ENCODE peak calls at places on chromosomes 2 and 18, in five cellular contexts. C is bronchial epithelial cell, Y is PC-9, E is brain microvascular endothelial cell, B is B cell. P is an unnamed sample.

GRCh38 chr2:158518083-158518482 is 61.3 kb downstream of the PKP4 start:
- DNase-seq in C (peak), Y (no peak), E (no peak), B (no peak), P (no peak)

GRCh38 chr2:37561615-37562569 is 109.5 kb downstream of the CDC42EP3 start:
- DNase-seq in C (peak), Y (peak), E (peak), B (no peak), P (no peak)

GRCh38 chr2:98807221-98807620 is 76.3 kb upstream of the MGAT4A start:
- DNase-seq in C (peak), Y (no peak), E (no peak), B (no peak), P (no peak)

GRCh38 chr18:78390348-78390929 is 589.2 kb upstream of the SALL3 start:
- DNase-seq in C (no peak), Y (no peak), E (no peak), B (no peak), P (no peak)

GRCh38 chr2:165610591-165611029 is 141.1 kb downstream of the CSRNP3 start:
- DNase-seq in C (no peak), Y (no peak), E (no peak), B (no peak), P (no peak)

GRCh38 chr2:85907671-85908157 is 18.9 kb upstream of the ST3GAL5 start:
- DNase-seq in C (peak), Y (no peak), E (no peak), B (no peak), P (no peak)

GRCh38 chr2:100242891-100243670 is 79.2 kb downstream of the LONRF2 start:
- DNase-seq in C (peak), Y (no peak), E (peak), B (peak), P (peak)

GRCh38 chr2:70977605-70978205 is 725 bp upstream of the ANKRD53 start:
- DNase-seq in C (peak), Y (peak), E (peak), B (peak), P (no peak)

GRCh38 chr2:223199531-223200506 is 147.8 kb downstream of the KCNE4 start:
- DNase-seq in C (no peak), Y (no peak), E (no peak), B (no peak), P (no peak)

GRCh38 chr2:15212249-15212648 is 348.9 kb downstream of the NBAS start:
- DNase-seq in C (no peak), Y (no peak), E (no peak), B (no peak), P (no peak)

GRCh38 chr18:50879302-50880107 is 587 bp downstream of the ME2 start:
- DNase-seq in C (peak), Y (peak), E (peak), B (peak), P (no peak)

GRCh38 chr18:5294113-5294617 is 1.4 kb downstream of the ZBTB14 start:
- DNase-seq in C (no peak), Y (no peak), E (no peak), B (no peak), P (peak)

GRCh38 chr2:239223029-239223329 is 177.8 kb downstream of the HDAC4 start:
- DNase-seq in C (no peak), Y (no peak), E (no peak), B (no peak), P (no peak)

GRCh38 chr18:51478908-51479307 is 281.4 kb upstream of the MEX3C start:
- DNase-seq in C (no peak), Y (no peak), E (no peak), B (no peak), P (no peak)

GRCh38 chr2:218873359-218874194 is 7.1 kb upstream of the WNT10A start:
- DNase-seq in C (no peak), Y (no peak), E (no peak), B (peak), P (peak)

GRCh38 chr2:36889782-36890181 is 76.6 kb downstream of the STRN start:
- DNase-seq in C (peak), Y (peak), E (peak), B (no peak), P (no peak)

GRCh38 chr18:47915229-47915628 is 15.2 kb downstream of the SMAD2 start:
- DNase-seq in C (peak), Y (no peak), E (no peak), B (no peak), P (no peak)

GRCh38 chr2:30608643-30609042 is 161.6 kb downstream of the LCLAT1 start:
- DNase-seq in C (no peak), Y (no peak), E (no peak), B (no peak), P (no peak)

GRCh38 chr18:43970656-43971055 is 693.4 kb upstream of the SYT4 start:
- DNase-seq in C (peak), Y (no peak), E (peak), B (no peak), P (no peak)

GRCh38 chr2:122300758-122301157 is 545.3 kb downstream of the TSN start:
- DNase-seq in C (no peak), Y (peak), E (no peak), B (no peak), P (no peak)

GRCh38 chr18:60413944-60414547 is 41.5 kb upstream of the MC4R start:
- DNase-seq in C (peak), Y (no peak), E (no peak), B (peak), P (peak)

GRCh38 chr2:160582481-160583161 is 89.0 kb upstream of the RBMS1 start:
- DNase-seq in C (no peak), Y (peak), E (peak), B (no peak), P (peak)

DNA sequence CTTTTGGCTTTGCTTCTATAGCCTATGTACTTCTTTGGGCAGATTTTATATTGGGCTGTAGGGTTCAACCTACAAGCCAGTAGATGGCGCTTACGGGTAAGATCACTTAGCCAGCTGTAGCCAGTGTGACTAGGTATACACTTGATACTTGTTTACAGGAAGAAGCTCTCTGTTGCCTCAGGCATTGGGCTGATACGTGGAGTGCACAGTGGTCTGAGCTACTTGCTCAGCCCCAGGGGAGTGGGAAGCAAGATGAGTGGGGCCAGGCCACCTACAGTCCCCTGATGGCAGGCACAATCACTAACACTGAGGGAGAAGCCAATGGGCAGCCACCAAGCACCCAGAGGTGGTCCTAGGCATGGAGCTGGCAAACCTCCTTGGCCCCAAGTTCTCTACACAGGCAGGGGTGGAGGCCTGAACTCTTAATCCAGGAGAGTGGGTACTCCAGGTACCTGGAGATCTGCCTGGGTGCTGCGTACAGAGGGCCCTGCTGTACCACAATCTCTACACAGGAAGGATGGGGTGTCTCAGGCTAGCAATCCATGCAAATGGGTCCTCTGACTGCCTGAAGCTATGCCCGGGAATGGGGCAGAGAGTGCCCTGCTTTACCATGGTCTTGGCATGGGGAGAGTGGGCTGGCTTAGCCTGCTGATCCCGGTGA is 122.2 kb downstream of the NCOA1 start:
- DNase-seq in C (peak), Y (peak), E (peak), B (peak), P (no peak)
- TF ChIP-seq CTCF in C (peak), Y (peak), E (peak), B (no peak), P (no peak)

DNA sequence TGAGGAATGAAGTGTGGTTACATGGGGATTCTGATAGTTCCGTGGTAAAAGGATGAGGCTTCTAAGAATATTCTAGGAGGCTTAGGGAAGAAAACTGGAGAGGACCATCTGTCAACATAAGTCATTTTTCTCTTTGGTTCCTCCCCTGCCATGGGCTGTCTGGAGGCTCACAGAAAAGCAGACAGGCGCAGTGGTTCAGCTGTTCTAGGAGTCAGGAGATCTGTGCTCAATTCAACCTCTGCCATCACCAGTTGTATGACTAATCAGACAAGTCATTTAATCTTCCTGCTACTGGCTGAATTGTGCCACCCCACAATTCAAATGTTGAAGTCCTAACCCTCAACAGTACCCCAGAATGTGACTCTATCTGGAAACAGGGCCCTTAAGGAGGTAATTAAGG is 36.4 kb downstream of the ADAM17 start:
- DNase-seq in C (peak), Y (no peak), E (peak), B (no peak), P (no peak)
- TF ChIP-seq CTCF in C (no peak), Y (no peak), E (no peak), B (no peak), P (no peak)

DNA sequence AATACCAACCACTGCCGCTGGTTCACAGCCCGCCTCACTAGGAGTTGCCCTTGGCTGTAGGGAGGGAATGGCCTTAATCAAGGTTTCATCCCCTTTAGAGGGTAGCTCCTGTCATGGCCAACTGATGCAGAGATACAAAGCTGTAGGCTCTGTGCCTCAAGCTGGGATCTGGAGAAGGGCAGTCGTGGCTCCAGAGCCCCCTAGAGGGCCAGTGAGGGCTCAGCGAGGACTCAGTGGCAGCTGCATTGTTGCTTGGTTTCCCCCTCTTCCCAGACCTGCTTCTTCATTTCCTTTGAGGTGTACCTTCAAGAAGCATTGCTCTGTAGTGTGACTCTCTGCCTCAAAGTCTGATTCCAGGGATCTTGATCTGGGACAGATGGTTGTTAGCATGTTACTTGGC is 302.1 kb downstream of the LPIN1 start:
- DNase-seq in C (no peak), Y (no peak), E (no peak), B (no peak), P (peak)
- TF ChIP-seq CTCF in C (no peak), Y (no peak), E (peak), B (no peak), P (peak)

DNA sequence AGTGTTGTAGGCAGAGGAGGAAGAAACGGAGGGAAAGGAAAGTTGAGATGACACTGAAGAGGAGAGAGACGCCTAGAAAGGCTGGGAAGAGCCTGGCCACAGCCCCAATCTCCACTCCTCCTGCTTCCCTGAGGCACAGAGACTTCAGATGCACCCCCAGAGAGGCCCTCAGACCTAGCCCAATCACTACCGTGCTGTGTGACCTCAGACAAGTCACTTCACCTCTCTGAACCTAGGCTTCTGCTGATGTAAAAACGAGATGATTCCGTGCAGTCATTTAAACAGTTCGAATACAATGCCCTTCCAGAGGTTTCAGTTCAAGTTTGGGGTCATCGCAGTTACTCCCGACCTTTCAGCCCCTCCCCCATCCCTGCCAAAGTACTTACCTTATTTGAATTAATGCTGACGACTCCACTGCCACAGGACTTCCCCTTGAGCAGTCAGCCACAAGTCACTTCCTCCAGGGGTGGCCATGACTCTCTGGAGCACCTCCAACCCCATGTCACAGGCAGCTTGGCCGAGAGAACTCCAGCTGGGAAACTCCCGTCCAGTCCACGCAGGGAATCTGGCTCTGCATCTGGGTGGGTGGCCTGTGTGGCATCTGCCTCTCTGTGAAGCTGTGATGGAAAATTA is 105.2 kb upstream of the ID2 start:
- DNase-seq in C (no peak), Y (peak), E (no peak), B (peak), P (no peak)
- TF ChIP-seq CTCF in C (no peak), Y (no peak), E (no peak), B (no peak), P (no peak)

GRCh38 chr18:62637403-62637802 is 77.9 kb upstream of the PHLPP1 start:
- DNase-seq in C (peak), Y (no peak), E (no peak), B (no peak), P (no peak)

GRCh38 chr18:62632788-62633455 is 82.4 kb upstream of the PHLPP1 start:
- DNase-seq in C (no peak), Y (no peak), E (no peak), B (no peak), P (no peak)

GRCh38 chr18:62634991-62635630 is 80.2 kb upstream of the PHLPP1 start:
- DNase-seq in C (peak), Y (peak), E (no peak), B (no peak), P (no peak)

GRCh38 chr18:62634471-62634870 is 80.9 kb upstream of the PHLPP1 start:
- DNase-seq in C (no peak), Y (no peak), E (no peak), B (no peak), P (no peak)

DNA sequence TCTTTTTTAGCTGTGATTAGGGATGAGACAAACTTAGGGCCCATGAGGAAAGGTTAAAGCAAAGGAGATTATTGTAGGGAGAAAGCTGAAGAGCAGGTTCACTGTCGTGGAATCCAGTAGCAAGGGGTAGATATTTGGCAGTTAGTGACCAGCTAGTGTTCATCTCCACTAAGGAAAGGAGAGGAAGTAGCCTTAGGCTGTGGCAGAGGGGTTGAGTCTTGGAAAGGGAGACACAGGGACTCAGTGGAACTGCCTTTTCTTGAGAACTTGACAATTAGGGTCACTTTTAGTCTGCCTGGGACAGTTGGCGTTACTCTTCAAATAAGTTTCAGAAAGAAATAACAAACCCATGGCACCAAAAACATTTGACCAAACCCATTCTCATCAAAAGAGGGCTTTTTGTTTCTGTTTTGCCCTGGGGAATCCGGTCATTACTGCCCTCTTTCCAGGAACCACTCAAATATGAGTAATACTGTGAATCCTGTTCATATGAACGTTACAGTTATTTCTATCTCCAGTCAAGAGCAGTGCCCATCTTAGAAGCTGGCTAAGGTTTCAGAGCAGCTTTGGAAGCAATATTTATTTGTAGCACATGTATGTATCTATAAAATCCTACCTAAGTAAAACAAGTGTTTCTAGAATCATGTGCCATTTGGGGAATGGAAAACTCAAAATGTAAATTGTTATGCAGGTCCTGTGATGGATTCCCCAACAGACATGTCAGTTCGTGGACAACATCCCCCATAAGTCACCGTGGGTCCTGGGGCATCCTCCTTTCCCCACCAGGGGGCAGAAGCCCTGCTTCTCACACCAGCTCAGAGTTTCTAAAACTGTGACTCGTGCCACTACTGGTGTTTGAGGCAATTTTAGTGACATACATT is 77.3 kb upstream of the PHLPP1 start:
- DNase-seq in C (peak), Y (no peak), E (peak), B (peak), P (no peak)
- TF ChIP-seq CTCF in C (peak), Y (peak), E (peak), B (peak), P (peak)

GRCh38 chr18:32442575-32442974 is 28.1 kb downstream of the GAREM1 start:
- DNase-seq in C (no peak), Y (no peak), E (no peak), B (no peak), P (no peak)

GRCh38 chr18:32439241-32439640 is 31.4 kb downstream of the GAREM1 start:
- DNase-seq in C (no peak), Y (no peak), E (no peak), B (no peak), P (no peak)

GRCh38 chr18:32439802-32440201 is 30.9 kb downstream of the GAREM1 start:
- DNase-seq in C (peak), Y (no peak), E (no peak), B (no peak), P (no peak)

GRCh38 chr18:32441536-32441935 is 29.1 kb downstream of the GAREM1 start:
- DNase-seq in C (peak), Y (no peak), E (no peak), B (no peak), P (no peak)

DNA sequence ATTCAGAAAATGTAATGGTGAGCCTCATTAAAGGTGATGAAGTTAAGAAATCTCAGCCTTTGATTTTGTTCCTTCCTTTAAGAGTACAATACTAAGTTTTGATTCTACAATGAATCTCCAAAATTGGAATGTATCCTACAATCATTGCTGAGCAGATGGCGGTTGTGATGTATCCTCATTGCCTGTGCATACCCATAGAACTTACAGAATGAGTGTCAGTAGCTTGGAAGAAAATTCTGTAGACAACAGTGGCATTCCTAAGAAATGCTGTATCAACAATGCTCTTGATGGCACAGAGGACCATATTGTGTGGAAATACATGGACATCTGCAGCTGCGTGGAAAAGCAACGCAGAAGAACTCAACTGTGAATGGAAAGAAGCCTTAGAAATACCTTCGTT is 30.2 kb downstream of the GAREM1 start:
- DNase-seq in C (no peak), Y (no peak), E (no peak), B (no peak), P (no peak)
- TF ChIP-seq CTCF in C (no peak), Y (no peak), E (no peak), B (no peak), P (no peak)

GRCh38 chr2:241354668-241355658 is 1.1 kb upstream of the FARP2 start:
- DNase-seq in C (peak), Y (peak), E (peak), B (peak), P (peak)
- TF ChIP-seq CTCF in C (no peak), Y (peak), E (no peak), B (no peak), P (no peak)

P was measured in nephron progenitor cell.